ENCODE peak calls at places on chromosome 13, in six cellular contexts. B, Q, P, M, A and F are unnamed samples.

GRCh38 chr13:31945202-31945978 is 86.2 kb upstream of the FRY start:
- DNase-seq in B (peak; percentile 96), Q (peak; percentile 48), P (peak; percentile 73), M (peak; percentile 90), A (peak; percentile 89), F (peak; percentile 65)

GRCh38 chr13:50594276-50594970 is 249.1 kb downstream of the DLEU7 start:
- DNase-seq in B (no peak), Q (no peak), P (no peak), M (no peak), A (no peak), F (no peak)

GRCh38 chr13:22235285-22235949 is 564.5 kb downstream of the FGF9 start:
- DNase-seq in B (no peak), Q (peak; percentile 28), P (no peak), M (no peak), A (no peak), F (no peak)

GRCh38 chr13:30487075-30487470 is 21.3 kb upstream of the HMGB1 start:
- DNase-seq in B (no peak), Q (no peak), P (no peak), M (no peak), A (peak; percentile 45), F (no peak)

GRCh38 chr13:40115456-40115855 is 460.0 kb downstream of the COG6 start:
- DNase-seq in B (no peak), Q (no peak), P (no peak), M (no peak), A (no peak), F (no peak)

GRCh38 chr13:42174344-42175162 is 97.4 kb upstream of the AKAP11 start:
- DNase-seq in B (no peak), Q (peak; percentile 21), P (no peak), M (peak; percentile 26), A (no peak), F (peak; percentile 70)

GRCh38 chr13:94640676-94641075 is 39.0 kb downstream of the GPR180 start:
- DNase-seq in B (peak; percentile 11), Q (no peak), P (no peak), M (no peak), A (no peak), F (no peak)

GRCh38 chr13:37878496-37878895 is 8.9 kb upstream of the TRPC4 start:
- DNase-seq in B (peak; percentile 79), Q (no peak), P (no peak), M (peak; percentile 15), A (no peak), F (peak; percentile 63)

GRCh38 chr13:23531446-23531845 is 38.8 kb upstream of the TNFRSF19 start:
- DNase-seq in B (no peak), Q (no peak), P (no peak), M (no peak), A (no peak), F (no peak)

GRCh38 chr13:106455777-106456176 is 79.7 kb downstream of the EFNB2 start:
- DNase-seq in B (peak; percentile 10), Q (no peak), P (no peak), M (peak; percentile 45), A (no peak), F (no peak)

GRCh38 chr13:106522898-106523525 is 12.4 kb downstream of the EFNB2 start:
- DNase-seq in B (no peak), Q (no peak), P (no peak), M (no peak), A (no peak), F (no peak)

GRCh38 chr13:29498426-29499040 is 97.0 kb downstream of the SLC7A1 start:
- DNase-seq in B (no peak), Q (no peak), P (no peak), M (no peak), A (peak; percentile 47), F (no peak)

GRCh38 chr13:30442854-30443379 is 20.6 kb downstream of the UBE2L5 start:
- DNase-seq in B (no peak), Q (no peak), P (no peak), M (no peak), A (no peak), F (no peak)

GRCh38 chr13:26022538-26023292 is 29.1 kb downstream of the SHISA2 start:
- DNase-seq in B (peak; percentile 82), Q (peak; percentile 80), P (peak; percentile 89), M (peak; percentile 77), A (peak; percentile 79), F (peak; percentile 84)

GRCh38 chr13:49711218-49711863 is 20.1 kb upstream of the EBPL start:
- DNase-seq in B (peak; percentile 37), Q (peak; percentile 26), P (no peak), M (peak; percentile 96), A (no peak), F (peak; percentile 82)

GRCh38 chr13:103935117-103935516 is 868.9 kb upstream of the SLC10A2 start:
- DNase-seq in B (no peak), Q (no peak), P (no peak), M (no peak), A (no peak), F (no peak)

GRCh38 chr13:48402325-48402962 is 10.5 kb downstream of the LPAR6 start:
- DNase-seq in B (no peak), Q (no peak), P (no peak), M (no peak), A (no peak), F (no peak)

GRCh38 chr13:35785563-35786327 is 309.3 kb upstream of the MAB21L1 start:
- DNase-seq in B (no peak), Q (no peak), P (no peak), M (no peak), A (no peak), F (no peak)

GRCh38 chr13:114124921-114125320 is 7.5 kb downstream of the RASA3 start:
- DNase-seq in B (peak; percentile 78), Q (no peak), P (no peak), M (peak; percentile 72), A (no peak), F (peak; percentile 72)

GRCh38 chr13:38763446-38764381 is 76.8 kb downstream of the FREM2 start:
- DNase-seq in B (peak; percentile 42), Q (peak; percentile 68), P (no peak), M (peak; percentile 52), A (peak; percentile 50), F (peak; percentile 18)

GRCh38 chr13:28117689-28118377 is 17.5 kb upstream of the FLT3 start:
- DNase-seq in B (no peak), Q (no peak), P (peak; percentile 73), M (peak; percentile 10), A (peak; percentile 66), F (no peak)

GRCh38 chr13:44429311-44429710 is 55.7 kb downstream of the SERP2 start:
- DNase-seq in B (no peak), Q (no peak), P (no peak), M (no peak), A (no peak), F (no peak)

GRCh38 chr13:83150616-83151307 is 731.5 kb downstream of the SLITRK1 start:
- DNase-seq in B (peak; percentile 31), Q (no peak), P (no peak), M (peak; percentile 9), A (no peak), F (no peak)

GRCh38 chr13:81872581-81872980 is 1531.7 kb upstream of the SPRY2 start:
- DNase-seq in B (no peak), Q (peak; percentile 53), P (no peak), M (no peak), A (no peak), F (no peak)

GRCh38 chr13:105196052-105196451 is 1339.4 kb downstream of the EFNB2 start:
- DNase-seq in B (peak; percentile 54), Q (peak; percentile 24), P (no peak), M (peak; percentile 39), A (no peak), F (peak; percentile 18)

GRCh38 chr13:89136678-89137077 is 1465.5 kb downstream of the SLITRK5 start:
- DNase-seq in B (no peak), Q (no peak), P (no peak), M (no peak), A (no peak), F (no peak)

GRCh38 chr13:111623170-111623569 is 302.7 kb downstream of the TEX29 start:
- DNase-seq in B (no peak), Q (no peak), P (no peak), M (no peak), A (no peak), F (no peak)

GRCh38 chr13:100088282-100088647 is 628 bp upstream of the PCCA start:
- DNase-seq in B (no peak), Q (no peak), P (no peak), M (no peak), A (no peak), F (no peak)

GRCh38 chr13:44132710-44133109 is 240.9 kb upstream of the SERP2 start:
- DNase-seq in B (peak; percentile 26), Q (no peak), P (peak; percentile 92), M (peak; percentile 48), A (peak; percentile 44), F (peak; percentile 36)

GRCh38 chr13:30111810-30112209 is 195.5 kb downstream of the KATNAL1 start:
- DNase-seq in B (no peak), Q (no peak), P (no peak), M (no peak), A (no peak), F (no peak)

GRCh38 chr13:41816057-41816456 is 144.9 kb downstream of the VWA8 start:
- DNase-seq in B (no peak), Q (no peak), P (no peak), M (no peak), A (no peak), F (no peak)

GRCh38 chr13:72696590-72696989 is 30.8 kb downstream of the MZT1 start:
- DNase-seq in B (peak; percentile 6), Q (no peak), P (no peak), M (peak; percentile 55), A (no peak), F (peak; percentile 8)
- TF ChIP-seq CTCF in B (peak; percentile 40), Q (peak; percentile 62), P (peak; percentile 62), M (no peak), A (peak; percentile 33), F (peak; percentile 75)

GRCh38 chr13:33487575-33488243 is 202.2 kb upstream of the STARD13 start:
- DNase-seq in B (peak; percentile 59), Q (peak; percentile 10), P (no peak), M (peak; percentile 65), A (no peak), F (peak; percentile 51)
- TF ChIP-seq CTCF in B (peak; percentile 61), Q (peak; percentile 17), P (peak; percentile 35), M (peak; percentile 72), A (no peak), F (peak; percentile 75)

GRCh38 chr13:101155920-101156319 is 260.4 kb downstream of the NALCN start:
- DNase-seq in B (no peak), Q (no peak), P (no peak), M (no peak), A (no peak), F (no peak)
- TF ChIP-seq CTCF in B (peak; percentile 56), Q (peak; percentile 37), P (no peak), M (peak; percentile 43), A (no peak), F (peak; percentile 76)

GRCh38 chr13:78587395-78587794 is 16.0 kb downstream of the POU4F1 start:
- DNase-seq in B (no peak), Q (no peak), P (no peak), M (no peak), A (no peak), F (no peak)

GRCh38 chr13:78589206-78589605 is 14.1 kb downstream of the POU4F1 start:
- DNase-seq in B (no peak), Q (peak; percentile 60), P (no peak), M (peak; percentile 28), A (no peak), F (no peak)

DNA sequence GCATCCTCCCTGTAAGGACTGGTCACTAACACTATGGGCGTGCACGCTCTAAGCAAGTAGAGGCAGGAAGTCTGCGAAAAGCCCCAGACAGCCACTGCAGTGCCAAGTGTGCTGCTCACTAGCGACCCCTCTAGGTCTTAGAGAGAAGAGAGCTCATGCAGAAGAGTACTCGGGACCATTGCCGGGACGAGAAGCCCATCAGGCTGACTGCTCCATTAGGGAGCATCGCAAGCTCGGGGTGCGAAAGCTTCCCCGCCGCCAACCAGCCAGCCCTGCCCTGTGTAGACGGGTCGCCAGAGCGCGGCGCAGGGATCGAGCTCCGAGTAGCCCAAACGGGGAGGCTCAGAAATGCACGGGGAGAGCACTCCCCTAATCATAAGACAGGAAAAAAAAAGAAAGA is 16.6 kb downstream of the POU4F1 start:
- DNase-seq in B (no peak), Q (no peak), P (no peak), M (peak; percentile 8), A (no peak), F (no peak)
- TF ChIP-seq CTCF in B (peak; percentile 12), Q (peak; percentile 13), P (no peak), M (peak; percentile 13), A (no peak), F (peak; percentile 24)